ENCODE peak calls at places on chromosomes 6 and 20, in seven cellular contexts. X is NCI-H2081; O is fibroblast of the aortic adventitia; D is activated CD8-positive, alpha-beta T cell treated with anti-CD3 and anti-CD28 coated beads for 36 hours; S is HTR-8/SVneo; A is iris pigment epithelial cell; K is DMS 273 treated with DMSO at 0.1 percent for 48 hours. E is an unnamed sample.

GRCh38 chr6:140572129-140572528 is 1197.7 kb upstream of the CITED2 start:
- DNase-seq in X (no peak), O (peak), D (no peak), S (peak), A (peak), K (no peak), E (no peak)

GRCh38 chr6:55776131-55776530 is 99.3 kb downstream of the BMP5 start:
- DNase-seq in X (no peak), O (no peak), D (no peak), S (no peak), A (no peak), K (no peak), E (no peak)

GRCh38 chr6:11806561-11807317 is 28.1 kb upstream of the ADTRP start:
- DNase-seq in X (no peak), O (no peak), D (peak), S (no peak), A (no peak), K (no peak), E (no peak)

GRCh38 chr6:84258268-84258667 is 30.8 kb upstream of the CEP162 start:
- DNase-seq in X (no peak), O (no peak), D (no peak), S (no peak), A (no peak), K (no peak), E (no peak)

GRCh38 chr6:42217165-42217522 is 517 bp downstream of the MRPS10 start:
- DNase-seq in X (no peak), O (no peak), D (no peak), S (no peak), A (no peak), K (no peak), E (peak)

GRCh38 chr6:158290659-158291058 is 21.6 kb upstream of the TULP4 start:
- DNase-seq in X (no peak), O (no peak), D (peak), S (no peak), A (no peak), K (no peak), E (peak)

GRCh38 chr6:12324096-12324495 is 33.9 kb downstream of the EDN1 start:
- DNase-seq in X (no peak), O (peak), D (no peak), S (peak), A (peak), K (no peak), E (no peak)

GRCh38 chr6:139480356-139480833 is 105.9 kb upstream of the CITED2 start:
- DNase-seq in X (no peak), O (no peak), D (no peak), S (no peak), A (no peak), K (no peak), E (no peak)

GRCh38 chr6:118746100-118746874 is 94.9 kb upstream of the CEP85L start:
- DNase-seq in X (no peak), O (no peak), D (no peak), S (no peak), A (no peak), K (no peak), E (peak)

GRCh38 chr6:32666420-32667300 is at the start of gene HLA-DQB1:
- DNase-seq in X (no peak), O (no peak), D (peak), S (peak), A (peak), K (no peak), E (peak)

GRCh38 chr6:104201557-104201956 is 658.2 kb downstream of the HACE1 start:
- DNase-seq in X (no peak), O (no peak), D (no peak), S (no peak), A (no peak), K (no peak), E (peak)

GRCh38 chr20:14664101-14664500 is 326.7 kb upstream of the FLRT3 start:
- DNase-seq in X (no peak), O (no peak), D (no peak), S (no peak), A (no peak), K (no peak), E (no peak)

GRCh38 chr6:118735320-118735719 is 83.9 kb upstream of the CEP85L start:
- DNase-seq in X (no peak), O (peak), D (no peak), S (peak), A (peak), K (no peak), E (peak)

GRCh38 chr20:49344975-49345374 is 67.1 kb upstream of the ZNFX1 start:
- DNase-seq in X (no peak), O (peak), D (no peak), S (peak), A (peak), K (no peak), E (no peak)

GRCh38 chr6:50276771-50277261 is 227.1 kb upstream of the DEFB112 start:
- DNase-seq in X (no peak), O (no peak), D (no peak), S (no peak), A (no peak), K (no peak), E (no peak)

GRCh38 chr6:119614138-119614537 is 264.6 kb upstream of the MAN1A1 start:
- DNase-seq in X (no peak), O (no peak), D (no peak), S (no peak), A (no peak), K (no peak), E (no peak)

GRCh38 chr6:3918474-3918873 is 69.3 kb downstream of the FAM50B start:
- DNase-seq in X (no peak), O (no peak), D (no peak), S (no peak), A (no peak), K (no peak), E (no peak)

GRCh38 chr6:90222724-90223198 is 73.9 kb downstream of the BACH2 start:
- DNase-seq in X (no peak), O (no peak), D (peak), S (no peak), A (no peak), K (no peak), E (peak)

GRCh38 chr6:44829811-44830210 is 442.3 kb downstream of the CDC5L start:
- DNase-seq in X (no peak), O (no peak), D (no peak), S (no peak), A (no peak), K (no peak), E (peak)

GRCh38 chr20:52025938-52026337 is 165.6 kb downstream of the ZFP64 start:
- DNase-seq in X (no peak), O (no peak), D (no peak), S (no peak), A (peak), K (no peak), E (no peak)

GRCh38 chr6:40536442-40536841 is 50.7 kb downstream of the LRFN2 start:
- DNase-seq in X (no peak), O (no peak), D (no peak), S (no peak), A (no peak), K (no peak), E (no peak)

GRCh38 chr6:154731296-154732218 is 1.7 kb upstream of the SCAF8 start:
- DNase-seq in X (no peak), O (no peak), D (no peak), S (no peak), A (no peak), K (no peak), E (peak)

GRCh38 chr6:168888786-168889345 is 364.8 kb downstream of the THBS2 start:
- DNase-seq in X (no peak), O (no peak), D (no peak), S (no peak), A (no peak), K (no peak), E (no peak)

GRCh38 chr6:71403422-71404134 is 115.0 kb downstream of the OGFRL1 start:
- DNase-seq in X (no peak), O (no peak), D (no peak), S (no peak), A (no peak), K (no peak), E (no peak)

GRCh38 chr6:98724537-98724936 is 109.8 kb upstream of the POU3F2 start:
- DNase-seq in X (no peak), O (no peak), D (no peak), S (no peak), A (peak), K (no peak), E (no peak)

GRCh38 chr6:142784344-142784743 is 160.6 kb downstream of the HIVEP2 start:
- DNase-seq in X (no peak), O (no peak), D (peak), S (no peak), A (no peak), K (no peak), E (peak)

GRCh38 chr6:35177139-35177538 is 36.0 kb upstream of the TCP11 start:
- DNase-seq in X (no peak), O (no peak), D (no peak), S (no peak), A (no peak), K (no peak), E (peak)

GRCh38 chr6:134123666-134124208 is 71.3 kb upstream of the SLC2A12 start:
- DNase-seq in X (peak), O (peak), D (peak), S (peak), A (peak), K (peak), E (peak)

GRCh38 chr6:71478834-71479541 is 190.4 kb downstream of the OGFRL1 start:
- DNase-seq in X (no peak), O (peak), D (no peak), S (peak), A (peak), K (no peak), E (no peak)

GRCh38 chr6:32175711-32176475 is at the start of gene AGPAT1:
- DNase-seq in X (peak), O (peak), D (peak), S (peak), A (peak), K (peak), E (peak)

GRCh38 chr20:62828551-62829230 is 11.8 kb downstream of the COL9A3 start:
- DNase-seq in X (no peak), O (no peak), D (no peak), S (no peak), A (no peak), K (no peak), E (no peak)

GRCh38 chr6:139625998-139626975 is 251.8 kb upstream of the CITED2 start:
- DNase-seq in X (no peak), O (peak), D (no peak), S (no peak), A (no peak), K (no peak), E (no peak)

GRCh38 chr6:11727995-11728961 is 50.3 kb downstream of the ADTRP start:
- DNase-seq in X (no peak), O (no peak), D (peak), S (no peak), A (no peak), K (no peak), E (no peak)

E was measured in NAMALWA.